ENCODE peak calls at places on chromosomes 6 and 20, in ten cellular contexts. V is brain microvascular endothelial cell; F is psoas muscle; W is heart left ventricle; L is HCT116; X is lung; P is CD8-positive, alpha-beta T cell; M is hepatocyte; U is fibroblast of lung; A is keratinocyte. H is an unnamed sample.

GRCh38 chr6:12403201-12403826 is 113.2 kb downstream of the EDN1 start:
- DNase-seq in U (peak), W (no peak), L (no peak), A (no peak), X (no peak), M (no peak), P (no peak), V (peak), F (no peak), H (no peak)

GRCh38 chr6:82568290-82568993 is 204.8 kb downstream of the TPBG start:
- DNase-seq in W (no peak), M (no peak), A (no peak), F (no peak), X (no peak), V (no peak), L (no peak), U (no peak), P (no peak), H (no peak)

GRCh38 chr6:111989743-111990142 is 64.2 kb upstream of the CCN6 start:
- DNase-seq in P (peak), W (no peak), U (no peak), X (no peak), F (no peak), L (no peak), M (no peak), A (no peak), V (no peak), H (peak)

GRCh38 chr6:28269492-28269891 is 2.5 kb downstream of the ZSCAN26 start:
- DNase-seq in F (no peak), V (peak), L (peak), X (no peak), A (peak), M (peak), P (no peak), W (no peak), U (peak), H (no peak)

GRCh38 chr6:1024587-1024986 is 287.3 kb upstream of the FOXQ1 start:
- DNase-seq in A (no peak), M (peak), P (no peak), U (peak), X (peak), L (no peak), W (no peak), V (peak), F (no peak), H (no peak)

GRCh38 chr20:33279261-33279910 is 3.6 kb upstream of the BPIFB1 start:
- DNase-seq in A (no peak), L (no peak), U (no peak), F (no peak), M (no peak), V (no peak), X (no peak), P (no peak), W (no peak), H (peak)

GRCh38 chr6:77463308-77463880 is at the start of gene HTR1B:
- DNase-seq in X (no peak), M (peak), W (no peak), P (no peak), F (no peak), V (no peak), A (no peak), L (no peak), U (no peak), H (peak)

GRCh38 chr20:16018881-16019280 is 554.4 kb downstream of the KIF16B start:
- DNase-seq in P (no peak), F (no peak), V (peak), A (no peak), W (no peak), L (no peak), U (no peak), X (no peak), M (no peak), H (no peak)

GRCh38 chr20:57048027-57048869 is 218.2 kb downstream of the BMP7 start:
- DNase-seq in U (peak), X (no peak), F (no peak), L (no peak), V (peak), M (peak), P (no peak), A (peak), W (no peak), H (peak)

GRCh38 chr6:9532621-9533557 is 882.0 kb downstream of the TFAP2A start:
- DNase-seq in A (no peak), M (no peak), U (no peak), F (no peak), V (no peak), P (no peak), L (no peak), W (no peak), X (no peak), H (no peak)

GRCh38 chr6:38476141-38476540 is 163.6 kb downstream of the BTBD9 start:
- DNase-seq in X (no peak), M (no peak), V (no peak), P (no peak), L (no peak), U (no peak), W (no peak), A (no peak), F (no peak), H (no peak)

GRCh38 chr20:14992071-14992654 is 654.8 kb upstream of the FLRT3 start:
- DNase-seq in F (no peak), P (no peak), X (no peak), W (no peak), M (no peak), L (no peak), U (peak), A (peak), V (peak), H (no peak)

GRCh38 chr20:14477125-14477524 is 139.7 kb upstream of the FLRT3 start:
- DNase-seq in M (no peak), X (no peak), A (no peak), W (no peak), L (no peak), U (peak), P (no peak), F (no peak), V (peak), H (no peak)

GRCh38 chr6:147000545-147001488 is 203.4 kb upstream of the STXBP5 start:
- DNase-seq in V (peak), W (no peak), X (no peak), U (peak), F (no peak), P (no peak), M (peak), A (no peak), L (no peak), H (no peak)

GRCh38 chr20:49106332-49106731 is 60.2 kb downstream of the CSE1L start:
- DNase-seq in F (no peak), V (no peak), X (no peak), U (no peak), L (no peak), W (no peak), A (no peak), P (no peak), M (no peak), H (no peak)

GRCh38 chr20:50694379-50695143 is 3.2 kb upstream of the RIPOR3 start:
- DNase-seq in X (no peak), F (no peak), P (no peak), V (no peak), W (no peak), A (no peak), M (no peak), L (no peak), U (no peak), H (no peak)

GRCh38 chr6:151005896-151006632 is 140.6 kb downstream of the MTHFD1L start:
- DNase-seq in L (no peak), U (no peak), A (no peak), W (no peak), M (no peak), P (no peak), X (no peak), F (no peak), V (no peak), H (no peak)

GRCh38 chr20:57498425-57499400 is 26.2 kb downstream of the CTCFL start:
- DNase-seq in A (no peak), U (peak), M (peak), F (no peak), V (peak), W (peak), X (no peak), L (peak), P (peak), H (peak)

GRCh38 chr6:26351544-26351953 is 13.4 kb upstream of the BTN3A2 start:
- DNase-seq in L (peak), U (peak), M (peak), A (peak), V (peak), P (no peak), X (no peak), F (no peak), W (no peak), H (no peak)

GRCh38 chr6:25652007-25652515 is at the start of gene SCGN:
- DNase-seq in X (peak), V (peak), A (no peak), W (peak), M (peak), P (peak), L (no peak), F (peak), U (peak), H (peak)

GRCh38 chr6:163423696-163424095 is 9.2 kb downstream of the QKI start:
- DNase-seq in L (no peak), U (no peak), A (no peak), X (no peak), M (no peak), F (no peak), P (no peak), W (no peak), V (no peak), H (no peak)
- H3K4me3 ChIP-seq in L (no peak), U (no peak), A (no peak), X (no peak), M (no peak), F (peak), P (no peak), W (no peak), V (no peak), H (no peak)

GRCh38 chr6:116015560-116015959 is 45.1 kb downstream of the FRK start:
- DNase-seq in L (no peak), F (no peak), U (no peak), W (no peak), M (no peak), P (no peak), A (no peak), V (no peak), X (no peak), H (no peak)
- H3K27ac ChIP-seq in L (no peak), F (no peak), U (no peak), W (no peak), M (peak), P (no peak), A (no peak), V (no peak), X (no peak), H (no peak)

DNA sequence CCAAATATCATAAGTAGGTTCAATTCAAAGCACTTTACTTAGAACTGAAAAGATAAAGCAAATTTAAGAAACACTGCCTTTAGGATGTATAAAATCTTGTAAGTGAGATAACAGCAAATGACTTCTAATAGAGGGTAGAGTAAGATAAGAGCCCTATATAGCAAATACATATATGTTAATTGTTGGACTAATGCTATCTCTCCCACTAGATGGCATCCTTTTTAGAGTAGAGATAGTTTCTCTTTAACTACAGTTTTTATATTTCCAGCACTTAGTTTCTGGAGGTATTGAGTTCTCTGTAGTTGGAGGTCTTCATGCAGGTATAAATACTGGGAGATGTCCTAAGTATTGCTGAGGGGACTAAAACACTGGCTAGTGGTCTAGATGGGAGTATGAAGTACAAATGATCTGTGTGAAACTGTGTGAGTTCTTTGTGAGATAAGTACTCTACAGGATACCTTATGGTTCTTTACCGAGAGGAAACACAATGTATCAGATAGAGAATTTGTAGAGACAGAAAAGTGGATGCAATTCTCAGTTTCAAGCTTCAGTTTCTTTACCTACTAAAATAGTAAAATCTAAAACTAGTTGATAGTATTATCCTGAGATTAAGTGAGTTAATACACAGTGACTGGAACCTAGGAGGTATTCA is 399.3 kb downstream of the KHDRBS2 start:
- DNase-seq in X (no peak), U (no peak), P (no peak), F (no peak), L (no peak), W (no peak), V (no peak), A (no peak), M (peak), H (no peak)
- TF ChIP-seq CTCF in X (no peak), U (no peak), P (no peak), F (no peak), L (no peak), W (no peak), V (no peak), A (no peak), M (peak), H (peak)

GRCh38 chr6:48614326-48614725 is 503.3 kb upstream of the PTCHD4 start:
- DNase-seq in X (no peak), L (no peak), V (no peak), U (no peak), F (no peak), W (no peak), P (no peak), M (no peak), A (no peak), H (no peak)

GRCh38 chr6:48615041-48615440 is 504.0 kb upstream of the PTCHD4 start:
- DNase-seq in U (peak), A (no peak), X (no peak), V (peak), M (no peak), W (no peak), F (no peak), L (no peak), P (no peak), H (no peak)

GRCh38 chr6:48613221-48613949 is 502.4 kb upstream of the PTCHD4 start:
- DNase-seq in W (no peak), V (no peak), X (no peak), M (no peak), L (no peak), P (no peak), F (no peak), A (no peak), U (peak), H (no peak)

GRCh38 chr6:48611332-48611731 is 500.3 kb upstream of the PTCHD4 start:
- DNase-seq in V (peak), X (no peak), U (peak), M (no peak), L (no peak), P (no peak), W (no peak), F (no peak), A (no peak), H (no peak)

DNA sequence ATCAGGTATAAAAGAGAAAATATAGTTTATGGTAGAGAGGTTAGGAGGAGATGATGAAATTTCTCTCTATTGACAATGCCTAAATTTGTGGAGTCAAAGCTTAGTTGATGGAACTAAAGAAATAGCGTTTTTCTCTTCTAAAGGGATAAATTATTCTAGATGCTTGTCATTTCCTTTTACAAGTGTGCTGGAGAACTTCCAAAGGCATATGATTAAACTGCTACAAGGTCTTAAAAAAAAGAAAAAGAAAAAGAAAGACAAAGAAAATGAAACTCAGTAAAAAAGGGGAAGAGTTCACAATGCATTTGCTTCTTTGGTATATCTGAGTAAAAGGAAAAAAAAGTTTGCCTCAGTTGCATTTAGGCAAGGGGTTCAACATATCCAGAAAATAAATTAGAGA is 499.8 kb upstream of the PTCHD4 start:
- DNase-seq in P (no peak), X (no peak), M (no peak), A (no peak), V (no peak), F (no peak), L (no peak), U (peak), W (no peak), H (no peak)
- H3K4me3 ChIP-seq in P (no peak), X (no peak), M (no peak), A (no peak), V (no peak), F (no peak), L (no peak), U (no peak), W (no peak), H (no peak)

GRCh38 chr6:2823104-2823850 is 18.4 kb downstream of the SERPINB1 start:
- DNase-seq in P (no peak), L (no peak), U (peak), M (peak), V (no peak), A (no peak), X (peak), W (no peak), F (no peak), H (no peak)
- H3K27ac ChIP-seq in P (no peak), L (no peak), U (no peak), M (peak), V (no peak), A (no peak), X (no peak), W (no peak), F (peak), H (no peak)

DNA sequence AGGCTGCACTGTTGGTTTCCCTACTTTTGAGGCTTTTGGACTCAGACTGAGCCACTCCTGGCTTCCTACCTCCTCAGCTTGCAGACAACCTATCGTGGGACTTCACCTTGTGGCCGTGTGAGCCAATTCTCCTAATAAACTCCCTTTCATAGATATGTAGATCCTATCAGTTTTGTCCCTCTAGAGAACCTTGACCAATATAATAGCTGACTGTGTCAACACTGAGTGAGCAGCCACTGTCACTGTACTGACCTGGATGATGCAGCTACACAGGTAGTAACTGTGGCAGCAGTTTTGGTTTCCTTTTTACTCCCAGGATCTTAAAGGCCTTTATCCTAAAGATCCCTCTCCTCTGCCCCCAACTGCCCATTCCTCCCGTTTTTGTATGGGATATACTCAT is 70.2 kb downstream of the SLC22A3 start:
- DNase-seq in W (no peak), L (no peak), X (no peak), A (no peak), M (peak), V (no peak), F (no peak), U (no peak), P (no peak), H (no peak)
- TF ChIP-seq CTCF in W (no peak), L (no peak), X (no peak), A (no peak), M (no peak), V (no peak), F (no peak), U (no peak), P (no peak), H (no peak)

GRCh38 chr20:30376767-30377658 is 880.5 kb upstream of the DEFB115 start:
- DNase-seq in A (no peak), F (peak), X (peak), V (peak), P (peak), W (peak), L (peak), U (peak), M (peak), H (peak)
- H3K4me3 ChIP-seq in A (peak), F (peak), X (peak), V (peak), P (peak), W (peak), L (peak), U (peak), M (no peak), H (peak)

GRCh38 chr6:148328876-148329567 is 13.6 kb upstream of the SASH1 start:
- DNase-seq in U (no peak), X (no peak), P (no peak), V (no peak), M (no peak), L (no peak), F (no peak), W (no peak), A (no peak), H (no peak)
- H3K27ac ChIP-seq in U (peak), X (no peak), P (no peak), V (peak), M (no peak), L (no peak), F (no peak), W (peak), A (no peak), H (peak)

GRCh38 chr6:135743476-135743875 is 108.0 kb upstream of the PDE7B start:
- DNase-seq in P (no peak), X (no peak), A (no peak), F (no peak), V (no peak), M (no peak), U (no peak), L (no peak), W (no peak), H (no peak)
- TF ChIP-seq CTCF in P (no peak), X (no peak), A (no peak), F (no peak), V (peak), M (no peak), U (peak), L (peak), W (no peak), H (peak)

H was measured in endodermal cell.